ENCODE peak calls at places on chromosomes 6 and 20, in eight cellular contexts. H, Y, T, D, W, C, L and E are unnamed samples.

GRCh38 chr20:58697867-58698703 is 5.5 kb downstream of the NPEPL1 start:
- DNase-seq in H (no peak), Y (peak), T (no peak), D (no peak), W (no peak), C (no peak), L (peak), E (no peak)

GRCh38 chr6:105482227-105482839 is 79.5 kb upstream of the PREP start:
- DNase-seq in H (peak), Y (peak), T (peak), D (no peak), W (peak), C (peak), L (no peak), E (no peak)

GRCh38 chr6:81895511-81896185 is 143.2 kb upstream of the TENT5A start:
- DNase-seq in H (no peak), Y (no peak), T (no peak), D (no peak), W (no peak), C (peak), L (no peak), E (no peak)

GRCh38 chr6:151870375-151870774 is 62.9 kb downstream of the ESR1 start:
- DNase-seq in H (no peak), Y (no peak), T (no peak), D (no peak), W (no peak), C (no peak), L (no peak), E (no peak)

GRCh38 chr6:162092816-162093502 is 634.6 kb downstream of the PRKN start:
- DNase-seq in H (no peak), Y (no peak), T (no peak), D (no peak), W (no peak), C (no peak), L (no peak), E (no peak)

GRCh38 chr20:62760536-62761057 is 35.7 kb upstream of the MRGBP start:
- DNase-seq in H (peak), Y (no peak), T (no peak), D (no peak), W (no peak), C (no peak), L (no peak), E (no peak)

GRCh38 chr6:106194949-106195919 is 109.1 kb downstream of the PRDM1 start:
- DNase-seq in H (no peak), Y (no peak), T (no peak), D (no peak), W (no peak), C (peak), L (no peak), E (no peak)

GRCh38 chr20:24651171-24651972 is 181.9 kb downstream of the SYNDIG1 start:
- DNase-seq in H (no peak), Y (no peak), T (no peak), D (peak), W (no peak), C (peak), L (no peak), E (peak)

GRCh38 chr6:18327621-18328548 is 59.3 kb upstream of the RNF144B start:
- DNase-seq in H (peak), Y (peak), T (no peak), D (no peak), W (no peak), C (peak), L (peak), E (no peak)

GRCh38 chr6:128487746-128488145 is 32.7 kb downstream of the PTPRK start:
- DNase-seq in H (no peak), Y (no peak), T (no peak), D (no peak), W (no peak), C (peak), L (no peak), E (no peak)

GRCh38 chr6:73586416-73586974 is 65.7 kb upstream of the EEF1A1 start:
- DNase-seq in H (no peak), Y (peak), T (peak), D (no peak), W (no peak), C (peak), L (no peak), E (no peak)

GRCh38 chr6:168574699-168575195 is 133.8 kb downstream of the SMOC2 start:
- DNase-seq in H (no peak), Y (peak), T (peak), D (no peak), W (no peak), C (peak), L (no peak), E (no peak)

GRCh38 chr6:18211338-18211737 is 53.0 kb downstream of the DEK start:
- DNase-seq in H (no peak), Y (no peak), T (no peak), D (no peak), W (no peak), C (no peak), L (no peak), E (no peak)

GRCh38 chr6:158707120-158707519 is 57.3 kb downstream of the SYTL3 start:
- DNase-seq in H (no peak), Y (peak), T (no peak), D (peak), W (peak), C (peak), L (peak), E (no peak)

GRCh38 chr6:34143884-34144580 is 1.9 kb downstream of the GRM4 start:
- DNase-seq in H (peak), Y (no peak), T (no peak), D (peak), W (no peak), C (no peak), L (peak), E (no peak)

GRCh38 chr6:75349262-75349984 is 64.8 kb upstream of the TMEM30A start:
- DNase-seq in H (no peak), Y (no peak), T (no peak), D (no peak), W (peak), C (peak), L (peak), E (no peak)

GRCh38 chr20:51583073-51583472 is 40.6 kb upstream of the NFATC2 start:
- DNase-seq in H (no peak), Y (no peak), T (no peak), D (no peak), W (no peak), C (no peak), L (no peak), E (no peak)

GRCh38 chr6:170429457-170429856 is 122.9 kb downstream of the FAM120B start:
- DNase-seq in H (no peak), Y (no peak), T (no peak), D (no peak), W (no peak), C (peak), L (no peak), E (no peak)

GRCh38 chr6:31659649-31660223 is 842 bp downstream of the C6orf47 start:
- DNase-seq in H (no peak), Y (peak), T (no peak), D (no peak), W (no peak), C (peak), L (no peak), E (no peak)

GRCh38 chr20:41365785-41366545 is 653 bp downstream of the EMILIN3 start:
- DNase-seq in H (no peak), Y (no peak), T (no peak), D (no peak), W (no peak), C (no peak), L (peak), E (no peak)

GRCh38 chr20:58755062-58755697 is 62.6 kb downstream of the NPEPL1 start:
- DNase-seq in H (no peak), Y (no peak), T (no peak), D (no peak), W (no peak), C (no peak), L (peak), E (no peak)

GRCh38 chr6:87197547-87197946 is 42.2 kb downstream of the ZNF292 start:
- DNase-seq in H (no peak), Y (no peak), T (no peak), D (no peak), W (no peak), C (no peak), L (no peak), E (no peak)

GRCh38 chr20:4550740-4551139 is 171.0 kb upstream of the PRND start:
- DNase-seq in H (no peak), Y (no peak), T (no peak), D (no peak), W (no peak), C (peak), L (no peak), E (no peak)

GRCh38 chr6:133183691-133184090 is 57.5 kb upstream of the EYA4 start:
- DNase-seq in H (no peak), Y (no peak), T (no peak), D (no peak), W (no peak), C (no peak), L (no peak), E (no peak)

GRCh38 chr6:3946779-3947178 is 97.6 kb downstream of the FAM50B start:
- DNase-seq in H (no peak), Y (no peak), T (no peak), D (no peak), W (no peak), C (no peak), L (peak), E (no peak)

GRCh38 chr6:136784910-136785746 is 7.1 kb downstream of the MAP3K5 start:
- DNase-seq in H (peak), Y (peak), T (peak), D (no peak), W (peak), C (peak), L (no peak), E (no peak)

GRCh38 chr6:55469829-55470438 is 109.1 kb downstream of the HMGCLL1 start:
- DNase-seq in H (no peak), Y (no peak), T (no peak), D (no peak), W (no peak), C (peak), L (no peak), E (no peak)

GRCh38 chr6:84615987-84616386 is 148.4 kb downstream of the TBX18 start:
- DNase-seq in H (no peak), Y (no peak), T (no peak), D (no peak), W (no peak), C (no peak), L (no peak), E (no peak)

GRCh38 chr6:5994999-5995698 is 11.6 kb downstream of the NRN1 start:
- DNase-seq in H (no peak), Y (no peak), T (no peak), D (no peak), W (no peak), C (no peak), L (peak), E (no peak)

GRCh38 chr6:144334150-144334708 is 49.1 kb downstream of the UTRN start:
- DNase-seq in H (peak), Y (no peak), T (no peak), D (no peak), W (peak), C (no peak), L (no peak), E (no peak)

GRCh38 chr20:53609501-53610445 is 16.1 kb upstream of the ZNF217 start:
- DNase-seq in H (peak), Y (peak), T (peak), D (peak), W (peak), C (no peak), L (no peak), E (no peak)

GRCh38 chr6:34610819-34611477 is 54.8 kb upstream of the SPDEF start:
- DNase-seq in H (no peak), Y (peak), T (no peak), D (peak), W (no peak), C (peak), L (no peak), E (peak)

GRCh38 chr6:149900620-149901443 is 2.9 kb upstream of the RAET1E start:
- DNase-seq in H (no peak), Y (no peak), T (no peak), D (no peak), W (no peak), C (no peak), L (no peak), E (no peak)

GRCh38 chr6:130676077-130676772 is 151.0 kb upstream of the SMLR1 start:
- DNase-seq in H (no peak), Y (no peak), T (peak), D (no peak), W (peak), C (no peak), L (peak), E (no peak)

GRCh38 chr6:71478834-71479541 is 190.4 kb downstream of the OGFRL1 start:
- DNase-seq in H (no peak), Y (no peak), T (no peak), D (no peak), W (no peak), C (peak), L (no peak), E (peak)

GRCh38 chr6:98295776-98296175 is 538.6 kb upstream of the POU3F2 start:
- DNase-seq in H (no peak), Y (no peak), T (no peak), D (no peak), W (no peak), C (no peak), L (no peak), E (no peak)

GRCh38 chr20:17889226-17889625 is 79.4 kb downstream of the SNX5 start:
- DNase-seq in H (no peak), Y (no peak), T (no peak), D (no peak), W (no peak), C (peak), L (no peak), E (no peak)

GRCh38 chr6:20013485-20013884 is 176.3 kb downstream of the ID4 start:
- DNase-seq in H (no peak), Y (no peak), T (no peak), D (no peak), W (no peak), C (no peak), L (no peak), E (no peak)

GRCh38 chr20:46108435-46108841 is 9.7 kb upstream of the CD40 start:
- DNase-seq in H (no peak), Y (no peak), T (no peak), D (no peak), W (no peak), C (no peak), L (no peak), E (no peak)

GRCh38 chr20:50256577-50256976 is 65.9 kb downstream of the CEBPB start:
- DNase-seq in H (peak), Y (no peak), T (no peak), D (no peak), W (no peak), C (no peak), L (peak), E (no peak)
- TF ChIP-seq CTCF in H (no peak), Y (no peak), T (no peak), D (no peak), W (no peak), C (no peak), L (no peak), E (no peak)

GRCh38 chr6:42744351-42744890 is 1.5 kb downstream of the TBCC start:
- DNase-seq in H (no peak), Y (no peak), T (no peak), D (no peak), W (no peak), C (no peak), L (no peak), E (no peak)
- TF ChIP-seq CTCF in H (no peak), Y (no peak), T (no peak), D (no peak), W (no peak), C (no peak), L (no peak), E (no peak)

GRCh38 chr6:322205-322930 is 30.1 kb downstream of the DUSP22 start:
- DNase-seq in H (peak), Y (no peak), T (no peak), D (no peak), W (no peak), C (no peak), L (no peak), E (no peak)
- TF ChIP-seq CTCF in H (no peak), Y (no peak), T (no peak), D (no peak), W (no peak), C (no peak), L (peak), E (no peak)

DNA sequence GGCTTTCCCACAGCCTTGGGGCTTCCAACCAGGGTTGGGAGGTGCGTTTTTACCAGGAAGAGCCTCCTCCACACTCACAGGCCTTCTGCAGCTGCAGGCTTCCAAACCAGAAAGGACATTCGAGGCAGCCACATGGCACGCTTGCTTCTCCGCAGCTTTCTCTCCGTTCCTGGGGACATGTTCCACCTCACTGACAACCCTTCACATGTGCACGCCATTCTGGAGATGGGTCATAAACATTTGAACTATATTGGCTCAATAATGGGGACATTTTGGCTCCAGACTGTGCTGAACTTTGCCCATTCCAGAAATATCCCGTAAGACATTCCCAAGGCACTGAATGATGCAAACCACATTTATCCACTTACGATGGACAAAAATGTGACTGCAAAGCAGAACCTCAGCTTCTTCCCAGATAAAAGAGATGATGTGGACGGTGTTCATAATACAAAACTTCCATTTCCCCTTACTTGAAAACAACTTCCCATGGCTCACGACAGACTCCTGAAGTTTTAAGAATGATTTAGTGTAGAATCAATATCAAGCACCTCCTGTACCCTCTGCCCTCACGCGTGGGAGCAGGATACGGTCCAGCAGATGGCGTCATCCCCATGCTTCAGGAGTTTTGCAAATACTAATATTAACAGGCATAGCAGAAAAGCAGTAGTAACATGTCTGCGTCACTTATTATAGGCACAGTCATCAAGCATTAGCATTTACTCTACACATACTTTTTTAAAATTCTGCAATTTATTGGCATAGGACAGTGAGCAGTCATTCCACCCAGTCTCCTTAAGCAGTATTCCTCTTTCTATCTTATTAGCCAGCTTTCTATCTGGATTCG is 25.4 kb upstream of the FOXF2 start:
- DNase-seq in H (peak), Y (no peak), T (no peak), D (no peak), W (no peak), C (no peak), L (no peak), E (peak)
- TF ChIP-seq CTCF in H (peak), Y (no peak), T (no peak), D (peak), W (peak), C (no peak), L (peak), E (peak)

GRCh38 chr20:8082025-8082424 is 50.0 kb upstream of the PLCB1 start:
- DNase-seq in H (no peak), Y (no peak), T (no peak), D (peak), W (no peak), C (peak), L (peak), E (no peak)
- TF ChIP-seq CTCF in H (no peak), Y (no peak), T (no peak), D (no peak), W (no peak), C (peak), L (peak), E (peak)

GRCh38 chr20:3051385-3052019 is 5.7 kb downstream of the MRPS26 start:
- DNase-seq in H (no peak), Y (no peak), T (no peak), D (no peak), W (no peak), C (no peak), L (no peak), E (no peak)
- TF ChIP-seq CTCF in H (no peak), Y (no peak), T (no peak), D (no peak), W (no peak), C (no peak), L (no peak), E (no peak)

DNA sequence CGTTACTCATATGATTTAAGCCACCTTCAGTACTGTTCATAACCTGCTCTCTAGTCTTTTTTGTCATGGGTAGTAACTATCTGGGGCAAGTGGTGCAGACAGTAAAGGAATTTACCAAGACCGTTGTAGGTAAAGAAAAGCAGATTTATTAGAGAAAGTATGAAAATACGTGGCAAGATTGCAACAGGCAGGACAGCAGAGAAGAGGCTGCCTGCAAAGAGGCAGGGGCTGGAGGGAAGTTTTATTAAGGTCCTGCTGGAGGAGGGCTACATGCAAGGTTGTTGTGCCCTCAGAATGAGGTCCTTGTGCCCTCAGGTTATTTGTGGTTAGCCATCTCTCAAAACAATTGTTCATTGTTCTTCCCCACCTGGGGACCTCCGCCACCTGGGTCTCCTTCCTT is 444.3 kb downstream of the BCKDHB start:
- DNase-seq in H (no peak), Y (no peak), T (no peak), D (no peak), W (no peak), C (no peak), L (no peak), E (no peak)
- TF ChIP-seq CTCF in H (no peak), Y (no peak), T (no peak), D (no peak), W (no peak), C (no peak), L (no peak), E (no peak)

GRCh38 chr6:100472674-100473073 is 8.0 kb upstream of the SIM1 start:
- DNase-seq in H (no peak), Y (no peak), T (no peak), D (no peak), W (no peak), C (no peak), L (no peak), E (no peak)
- TF ChIP-seq CTCF in H (no peak), Y (no peak), T (no peak), D (no peak), W (no peak), C (no peak), L (peak), E (no peak)